ENCODE peak calls at places on chromosomes 3 and 15, in six cellular contexts. R, B, E, M, P and J are unnamed samples.

GRCh38 chr15:95761742-95762141 is 568.8 kb upstream of the NR2F2 start:
- DNase-seq in R (no peak), B (no peak), E (no peak), M (no peak), P (no peak), J (no peak)

GRCh38 chr3:104359546-104359945 is 1007.2 kb upstream of the ALCAM start:
- DNase-seq in R (no peak), B (no peak), E (no peak), M (no peak), P (peak; percentile 76), J (peak; percentile 82)

GRCh38 chr15:81754078-81754477 is 291.7 kb downstream of the MEX3B start:
- DNase-seq in R (no peak), B (no peak), E (no peak), M (no peak), P (no peak), J (no peak)

GRCh38 chr15:82539690-82540054 is 585 bp downstream of the RPS17 start:
- DNase-seq in R (peak; percentile 16), B (peak; percentile 25), E (no peak), M (peak; percentile 38), P (no peak), J (no peak)

GRCh38 chr15:46567968-46568367 is 933.1 kb downstream of the SQOR start:
- DNase-seq in R (no peak), B (no peak), E (no peak), M (no peak), P (no peak), J (no peak)

GRCh38 chr3:143627336-143627735 is 220.9 kb downstream of the SLC9A9 start:
- DNase-seq in R (no peak), B (no peak), E (no peak), M (no peak), P (peak; percentile 77), J (no peak)

GRCh38 chr3:190444036-190444435 is 5.7 kb downstream of the TMEM207 start:
- DNase-seq in R (no peak), B (no peak), E (no peak), M (peak; percentile 85), P (no peak), J (no peak)

GRCh38 chr15:59555696-59556095 is 55.9 kb upstream of the GCNT3 start:
- DNase-seq in R (no peak), B (peak; percentile 70), E (no peak), M (no peak), P (peak; percentile 29), J (no peak)

GRCh38 chr3:10937141-10937825 is 55.3 kb upstream of the SLC6A1 start:
- DNase-seq in R (no peak), B (no peak), E (no peak), M (no peak), P (no peak), J (no peak)

GRCh38 chr15:91186892-91187644 is 87.0 kb downstream of the SV2B start:
- DNase-seq in R (peak; percentile 24), B (no peak), E (no peak), M (peak; percentile 61), P (peak; percentile 6), J (no peak)

GRCh38 chr3:109177888-109178287 is 41.4 kb downstream of the C3orf85 start:
- DNase-seq in R (no peak), B (no peak), E (no peak), M (no peak), P (no peak), J (no peak)

GRCh38 chr3:61563614-61564404 is 2.4 kb downstream of the PTPRG start:
- DNase-seq in R (no peak), B (peak; percentile 20), E (peak; percentile 15), M (no peak), P (no peak), J (no peak)

GRCh38 chr3:196537319-196537984 is 22.3 kb upstream of the SMCO1 start:
- DNase-seq in R (peak; percentile 61), B (peak; percentile 58), E (peak; percentile 27), M (peak; percentile 47), P (peak; percentile 36), J (no peak)

GRCh38 chr3:52007291-52007690 is 11.6 kb upstream of the RPL29 start:
- DNase-seq in R (no peak), B (no peak), E (no peak), M (peak; percentile 68), P (no peak), J (no peak)

GRCh38 chr3:133749427-133750200 is 3.4 kb downstream of the TF start:
- DNase-seq in R (no peak), B (no peak), E (no peak), M (no peak), P (no peak), J (no peak)

GRCh38 chr3:73295511-73296257 is 234.2 kb downstream of the EBLN2 start:
- DNase-seq in R (no peak), B (no peak), E (no peak), M (no peak), P (no peak), J (no peak)

GRCh38 chr3:157104928-157105652 is 54.9 kb downstream of the CCNL1 start:
- DNase-seq in R (no peak), B (no peak), E (no peak), M (no peak), P (no peak), J (no peak)

GRCh38 chr3:134334231-134334900 is 39.9 kb downstream of the AMOTL2 start:
- DNase-seq in R (no peak), B (no peak), E (no peak), M (no peak), P (no peak), J (no peak)

GRCh38 chr3:135887220-135887619 is 78.3 kb upstream of the PPP2R3A start:
- DNase-seq in R (no peak), B (no peak), E (no peak), M (no peak), P (peak; percentile 95), J (peak; percentile 23)

GRCh38 chr3:129827765-129828164 is 65.7 kb downstream of the TMCC1 start:
- DNase-seq in R (no peak), B (no peak), E (no peak), M (peak; percentile 39), P (no peak), J (no peak)

GRCh38 chr15:63600001-63600645 is 2.9 kb downstream of the FBXL22 start:
- DNase-seq in R (peak; percentile 49), B (peak; percentile 54), E (no peak), M (peak; percentile 47), P (no peak), J (no peak)

GRCh38 chr3:194686816-194687637 is 1.3 kb downstream of the FAM43A start:
- DNase-seq in R (peak; percentile 34), B (peak; percentile 48), E (peak; percentile 61), M (peak; percentile 62), P (peak; percentile 53), J (no peak)

GRCh38 chr15:78302579-78302978 is 3.2 kb upstream of the SKIC8 start:
- DNase-seq in R (no peak), B (no peak), E (no peak), M (peak; percentile 58), P (peak; percentile 91), J (peak; percentile 93)

GRCh38 chr3:46480481-46481195 is 15.9 kb upstream of the LTF start:
- DNase-seq in R (no peak), B (no peak), E (no peak), M (no peak), P (no peak), J (no peak)

GRCh38 chr3:40725026-40725425 is 200.3 kb downstream of the ZNF621 start:
- DNase-seq in R (peak; percentile 8), B (no peak), E (no peak), M (no peak), P (no peak), J (no peak)

GRCh38 chr3:38108649-38109579 is 28.0 kb downstream of the ACAA1 start:
- DNase-seq in R (no peak), B (no peak), E (no peak), M (peak; percentile 77), P (no peak), J (no peak)

GRCh38 chr3:188673509-188674239 is 498.1 kb upstream of the TPRG1 start:
- DNase-seq in R (no peak), B (no peak), E (no peak), M (no peak), P (peak; percentile 91), J (peak; percentile 78)

GRCh38 chr3:42014443-42014945 is 52.6 kb upstream of the ULK4 start:
- DNase-seq in R (no peak), B (no peak), E (no peak), M (peak; percentile 73), P (peak; percentile 26), J (no peak)

GRCh38 chr3:44114142-44114541 is 127.5 kb upstream of the TOPAZ1 start:
- DNase-seq in R (peak; percentile 70), B (peak; percentile 41), E (no peak), M (peak; percentile 39), P (peak; percentile 46), J (no peak)
- TF ChIP-seq CTCF in R (peak; percentile 27), B (no peak), E (no peak), M (peak; percentile 66), P (peak; percentile 51), J (peak; percentile 66)

GRCh38 chr15:52486003-52486996 is 42.4 kb downstream of the MYO5A start:
- DNase-seq in R (no peak), B (no peak), E (no peak), M (no peak), P (no peak), J (no peak)
- H3K4me3 ChIP-seq in R (no peak overlapping the region), B (no peak overlapping the region), E (no peak overlapping the region), M (no peak overlapping the region), P (no peak overlapping the region), J (no peak overlapping the region)

DNA sequence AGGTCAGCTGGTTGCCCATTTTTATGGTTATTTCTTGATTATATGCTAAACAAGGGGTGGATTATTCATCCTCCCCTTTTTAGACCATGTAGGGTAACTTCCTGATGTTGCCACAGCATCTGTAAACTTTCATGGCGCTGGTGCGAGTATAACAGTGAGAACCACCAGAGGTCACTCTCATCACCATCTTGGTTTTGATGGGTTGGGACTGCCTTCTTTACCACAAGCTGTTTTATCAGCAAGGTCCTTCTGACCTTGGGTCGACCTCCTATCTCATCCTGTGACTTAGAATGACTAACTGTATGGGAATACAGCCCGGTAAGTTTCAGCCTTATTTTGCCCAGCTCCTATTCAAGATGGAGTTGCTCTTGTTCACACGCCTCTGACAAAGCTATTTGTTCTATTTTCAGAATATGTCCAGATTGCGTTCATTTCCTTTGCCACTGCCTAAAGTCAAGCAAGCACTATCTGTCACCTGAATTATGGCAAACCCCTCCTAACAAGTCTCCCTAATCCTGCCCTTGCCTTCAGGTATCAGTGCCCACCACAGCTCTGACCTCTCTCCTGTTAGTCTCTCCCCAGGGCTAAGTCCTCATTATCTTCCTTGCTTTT is 308.5 kb downstream of the ROBO2 start:
- DNase-seq in R (no peak), B (no peak), E (no peak), M (peak; percentile 43), P (peak; percentile 15), J (no peak)
- TF ChIP-seq CTCF in R (no peak), B (no peak), E (no peak), M (peak; percentile 28), P (peak; percentile 13), J (peak; percentile 40)

GRCh38 chr3:29004885-29005599 is 275.8 kb upstream of the RBMS3 start:
- DNase-seq in R (no peak), B (no peak), E (no peak), M (no peak), P (no peak), J (no peak)
- H3K4me3 ChIP-seq in R (no peak overlapping the region), B (no peak overlapping the region), E (no peak overlapping the region), M (no peak overlapping the region), P (no peak overlapping the region), J (no peak overlapping the region)

GRCh38 chr15:27527490-27528067 is 556.6 kb downstream of the GABRG3 start:
- DNase-seq in R (no peak), B (no peak), E (no peak), M (peak; percentile 6), P (no peak), J (no peak)
- TF ChIP-seq CTCF in R (no peak), B (no peak), E (no peak), M (peak; percentile 35), P (no peak), J (no peak)

GRCh38 chr3:141368062-141368924 is at the start of gene ZBTB38:
- DNase-seq in R (peak; percentile 83), B (peak; percentile 93), E (peak; percentile 85), M (no peak), P (peak; percentile 96), J (peak; percentile 74)
- H3K4me3 ChIP-seq in R (no peak within 1 kb of the TSS), B (peak within 1 kb of the TSS; percentile 8), E (peak within 1 kb of the TSS; percentile 24), M (no peak within 1 kb of the TSS), P (peak within 1 kb of the TSS; percentile 33), J (peak within 1 kb of the TSS; percentile 31)